ENCODE peak calls at places on chromosomes 13 and 19, in nine cellular contexts. One of them, this sample, is unnamed.

GRCh38 chr13:32938907-32939306 is 77.3 kb upstream of the KL start:
- DNase-seq in progenitor cell of endocrine pancreas: no peak
- DNase-seq in endothelial cell: no peak
- DNase-seq in neural progenitor cell: no peak
- DNase-seq in colonic mucosa: no peak
- DNase-seq in esophagus muscularis mucosa: no peak
- DNase-seq in HFFc6: peak; percentile 20
- DNase-seq in RWPE1: peak; percentile 9
- DNase-seq in CD4-positive, alpha-beta T cell: no peak
- DNase-seq in this sample: peak; percentile 32

GRCh38 chr13:114097893-114098688 is 34.3 kb downstream of the RASA3 start:
- DNase-seq in progenitor cell of endocrine pancreas: no peak
- DNase-seq in endothelial cell: no peak
- DNase-seq in neural progenitor cell: no peak
- DNase-seq in colonic mucosa: no peak
- DNase-seq in esophagus muscularis mucosa: no peak
- DNase-seq in HFFc6: no peak
- DNase-seq in RWPE1: no peak
- DNase-seq in CD4-positive, alpha-beta T cell: no peak
- DNase-seq in this sample: no peak

GRCh38 chr13:65339236-65339635 is 1890.9 kb downstream of the PCDH9 start:
- DNase-seq in progenitor cell of endocrine pancreas: no peak
- DNase-seq in endothelial cell: no peak
- DNase-seq in neural progenitor cell: no peak
- DNase-seq in colonic mucosa: no peak
- DNase-seq in esophagus muscularis mucosa: no peak
- DNase-seq in HFFc6: peak; percentile 46
- DNase-seq in RWPE1: no peak
- DNase-seq in CD4-positive, alpha-beta T cell: no peak
- DNase-seq in this sample: no peak

GRCh38 chr19:54364775-54365257 is at the start of gene LAIR1:
- DNase-seq in progenitor cell of endocrine pancreas: no peak
- DNase-seq in endothelial cell: peak; percentile 22
- DNase-seq in neural progenitor cell: no peak
- DNase-seq in colonic mucosa: no peak
- DNase-seq in esophagus muscularis mucosa: no peak
- DNase-seq in HFFc6: no peak
- DNase-seq in RWPE1: no peak
- DNase-seq in CD4-positive, alpha-beta T cell: peak; percentile 56
- DNase-seq in this sample: no peak

GRCh38 chr19:6739390-6739883 is at the start of gene TRIP10:
- DNase-seq in progenitor cell of endocrine pancreas: peak; percentile 62
- DNase-seq in endothelial cell: peak; percentile 81
- DNase-seq in neural progenitor cell: peak; percentile 94
- DNase-seq in colonic mucosa: peak; percentile 89
- DNase-seq in esophagus muscularis mucosa: peak; percentile 97
- DNase-seq in HFFc6: peak; percentile 30
- DNase-seq in RWPE1: peak; percentile 91
- DNase-seq in CD4-positive, alpha-beta T cell: peak; percentile 75
- DNase-seq in this sample: peak; percentile 93

GRCh38 chr13:27657724-27658123 is 36.0 kb downstream of the POLR1D start:
- DNase-seq in progenitor cell of endocrine pancreas: no peak
- DNase-seq in endothelial cell: no peak
- DNase-seq in neural progenitor cell: no peak
- DNase-seq in colonic mucosa: no peak
- DNase-seq in esophagus muscularis mucosa: no peak
- DNase-seq in HFFc6: no peak
- DNase-seq in RWPE1: no peak
- DNase-seq in CD4-positive, alpha-beta T cell: no peak
- DNase-seq in this sample: no peak

GRCh38 chr13:113291997-113292862 is 4.8 kb upstream of the LAMP1 start:
- DNase-seq in progenitor cell of endocrine pancreas: no peak
- DNase-seq in endothelial cell: peak; percentile 25
- DNase-seq in neural progenitor cell: peak; percentile 49
- DNase-seq in colonic mucosa: peak; percentile 31
- DNase-seq in esophagus muscularis mucosa: no peak
- DNase-seq in HFFc6: peak; percentile 3
- DNase-seq in RWPE1: no peak
- DNase-seq in CD4-positive, alpha-beta T cell: no peak
- DNase-seq in this sample: no peak

GRCh38 chr19:29668746-29669609 is 3.7 kb downstream of the PLEKHF1 start:
- DNase-seq in progenitor cell of endocrine pancreas: no peak
- DNase-seq in endothelial cell: no peak
- DNase-seq in neural progenitor cell: no peak
- DNase-seq in colonic mucosa: no peak
- DNase-seq in esophagus muscularis mucosa: no peak
- DNase-seq in HFFc6: no peak
- DNase-seq in RWPE1: no peak
- DNase-seq in CD4-positive, alpha-beta T cell: no peak
- DNase-seq in this sample: no peak

GRCh38 chr19:18278521-18279265 is 2.7 kb downstream of the JUND start:
- DNase-seq in progenitor cell of endocrine pancreas: no peak
- DNase-seq in endothelial cell: no peak
- DNase-seq in neural progenitor cell: no peak
- DNase-seq in colonic mucosa: peak; percentile 43
- DNase-seq in esophagus muscularis mucosa: no peak
- DNase-seq in HFFc6: peak; percentile 40
- DNase-seq in RWPE1: no peak
- DNase-seq in CD4-positive, alpha-beta T cell: peak; percentile 29
- DNase-seq in this sample: no peak

GRCh38 chr13:38883783-38884182 is 106.8 kb downstream of the STOML3 start:
- DNase-seq in progenitor cell of endocrine pancreas: no peak
- DNase-seq in endothelial cell: no peak
- DNase-seq in neural progenitor cell: peak; percentile 18
- DNase-seq in colonic mucosa: no peak
- DNase-seq in esophagus muscularis mucosa: no peak
- DNase-seq in HFFc6: no peak
- DNase-seq in RWPE1: no peak
- DNase-seq in CD4-positive, alpha-beta T cell: no peak
- DNase-seq in this sample: no peak

GRCh38 chr13:114266241-114266640 is 15.2 kb upstream of the UPF3A start:
- DNase-seq in progenitor cell of endocrine pancreas: no peak
- DNase-seq in endothelial cell: no peak
- DNase-seq in neural progenitor cell: no peak
- DNase-seq in colonic mucosa: no peak
- DNase-seq in esophagus muscularis mucosa: no peak
- DNase-seq in HFFc6: no peak
- DNase-seq in RWPE1: no peak
- DNase-seq in CD4-positive, alpha-beta T cell: no peak
- DNase-seq in this sample: no peak

GRCh38 chr19:47740866-47741519 is 4.4 kb upstream of the NOP53 start:
- DNase-seq in progenitor cell of endocrine pancreas: no peak
- DNase-seq in endothelial cell: no peak
- DNase-seq in neural progenitor cell: no peak
- DNase-seq in colonic mucosa: no peak
- DNase-seq in esophagus muscularis mucosa: no peak
- DNase-seq in HFFc6: no peak
- DNase-seq in RWPE1: no peak
- DNase-seq in CD4-positive, alpha-beta T cell: no peak
- DNase-seq in this sample: no peak

GRCh38 chr19:47741544-47742125 is 3.7 kb upstream of the NOP53 start:
- DNase-seq in progenitor cell of endocrine pancreas: no peak
- DNase-seq in endothelial cell: no peak
- DNase-seq in neural progenitor cell: no peak
- DNase-seq in colonic mucosa: no peak
- DNase-seq in esophagus muscularis mucosa: no peak
- DNase-seq in HFFc6: no peak
- DNase-seq in RWPE1: no peak
- DNase-seq in CD4-positive, alpha-beta T cell: no peak
- DNase-seq in this sample: no peak

GRCh38 chr19:47742636-47743035 is 2.7 kb upstream of the NOP53 start:
- DNase-seq in progenitor cell of endocrine pancreas: no peak
- DNase-seq in endothelial cell: no peak
- DNase-seq in neural progenitor cell: peak; percentile 26
- DNase-seq in colonic mucosa: no peak
- DNase-seq in esophagus muscularis mucosa: no peak
- DNase-seq in HFFc6: no peak
- DNase-seq in RWPE1: no peak
- DNase-seq in CD4-positive, alpha-beta T cell: no peak
- DNase-seq in this sample: no peak

GRCh38 chr19:47749326-47749725 is 4.0 kb downstream of the NOP53 start:
- DNase-seq in progenitor cell of endocrine pancreas: no peak
- DNase-seq in endothelial cell: no peak
- DNase-seq in neural progenitor cell: no peak
- DNase-seq in colonic mucosa: no peak
- DNase-seq in esophagus muscularis mucosa: no peak
- DNase-seq in HFFc6: no peak
- DNase-seq in RWPE1: no peak
- DNase-seq in CD4-positive, alpha-beta T cell: no peak
- DNase-seq in this sample: no peak

DNA sequence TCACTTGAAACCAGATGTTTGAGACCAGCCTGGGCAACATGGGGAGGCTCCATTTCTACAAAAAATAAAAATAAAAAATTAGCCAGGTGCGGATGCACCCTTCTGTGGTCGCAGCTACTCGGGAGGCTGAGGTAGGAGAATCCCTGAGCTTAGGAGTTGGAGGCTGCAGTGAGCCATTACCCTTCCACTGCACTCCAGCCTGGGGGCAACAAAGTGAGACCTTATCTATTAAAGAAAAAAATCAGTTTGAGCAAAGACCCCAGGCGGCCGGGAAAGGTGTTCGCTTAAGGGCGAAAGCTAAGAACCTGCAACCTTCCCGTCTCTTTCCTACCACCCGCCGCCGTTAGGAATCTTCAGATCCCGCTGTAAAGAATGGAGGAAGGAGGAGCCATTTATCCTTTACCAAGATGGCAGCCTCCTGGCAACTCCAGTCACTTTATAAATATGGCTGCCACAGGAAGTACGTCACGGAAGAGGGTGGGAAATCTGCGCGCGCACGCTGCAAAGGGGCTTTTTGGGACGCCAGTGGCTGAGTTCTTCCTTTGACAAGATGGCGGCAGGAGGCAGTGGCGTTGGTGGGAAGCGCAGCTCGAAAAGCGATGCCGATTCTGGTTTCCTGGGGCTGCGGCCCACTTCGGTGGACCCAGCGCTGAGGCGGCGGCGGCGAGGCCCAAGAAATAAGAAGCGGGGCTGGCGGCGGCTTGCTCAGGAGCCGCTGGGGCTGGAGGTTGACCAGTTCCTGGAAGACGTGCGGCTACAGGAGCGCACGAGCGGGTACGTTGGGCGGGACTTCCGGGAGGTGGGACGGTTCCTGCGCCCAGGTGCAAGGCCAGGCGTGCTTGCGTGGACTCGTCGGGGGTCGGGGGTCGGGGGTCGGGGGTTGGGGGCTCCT is at the start of gene NOP53:
- DNase-seq in progenitor cell of endocrine pancreas: peak; percentile 93
- DNase-seq in endothelial cell: peak; percentile 94
- DNase-seq in neural progenitor cell: peak; percentile 98
- DNase-seq in colonic mucosa: peak; percentile 98
- DNase-seq in esophagus muscularis mucosa: peak; percentile 99
- DNase-seq in HFFc6: peak; percentile 96
- DNase-seq in RWPE1: peak; percentile 89
- DNase-seq in CD4-positive, alpha-beta T cell: peak; percentile 97
- DNase-seq in this sample: peak; percentile 99
- TF ChIP-seq CTCF in progenitor cell of endocrine pancreas: no peak
- TF ChIP-seq CTCF in endothelial cell: no peak
- TF ChIP-seq CTCF in neural progenitor cell: no peak
- TF ChIP-seq CTCF in colonic mucosa: no peak
- TF ChIP-seq CTCF in esophagus muscularis mucosa: peak; percentile 21
- TF ChIP-seq CTCF in HFFc6: peak; percentile 6
- TF ChIP-seq CTCF in RWPE1: no peak
- TF ChIP-seq CTCF in CD4-positive, alpha-beta T cell: no peak
- TF ChIP-seq CTCF in this sample: no peak

GRCh38 chr19:42285546-42285945 is 16.4 kb upstream of the PRR19 start:
- DNase-seq in progenitor cell of endocrine pancreas: no peak
- DNase-seq in endothelial cell: no peak
- DNase-seq in neural progenitor cell: peak; percentile 46
- DNase-seq in colonic mucosa: no peak
- DNase-seq in esophagus muscularis mucosa: no peak
- DNase-seq in HFFc6: no peak
- DNase-seq in RWPE1: no peak
- DNase-seq in CD4-positive, alpha-beta T cell: no peak
- DNase-seq in this sample: no peak
- TF ChIP-seq CTCF in progenitor cell of endocrine pancreas: no peak
- TF ChIP-seq CTCF in endothelial cell: no peak
- TF ChIP-seq CTCF in neural progenitor cell: no peak
- TF ChIP-seq CTCF in colonic mucosa: no peak
- TF ChIP-seq CTCF in esophagus muscularis mucosa: no peak
- TF ChIP-seq CTCF in HFFc6: no peak
- TF ChIP-seq CTCF in RWPE1: no peak
- TF ChIP-seq CTCF in CD4-positive, alpha-beta T cell: no peak
- TF ChIP-seq CTCF in this sample: no peak

GRCh38 chr13:61255035-61255796 is 160.4 kb downstream of the PCDH20 start:
- DNase-seq in progenitor cell of endocrine pancreas: no peak
- DNase-seq in endothelial cell: peak; percentile 41
- DNase-seq in neural progenitor cell: peak; percentile 35
- DNase-seq in colonic mucosa: no peak
- DNase-seq in esophagus muscularis mucosa: no peak
- DNase-seq in HFFc6: no peak
- DNase-seq in RWPE1: no peak
- DNase-seq in CD4-positive, alpha-beta T cell: no peak
- DNase-seq in this sample: no peak
- TF ChIP-seq CTCF in progenitor cell of endocrine pancreas: peak; percentile 46
- TF ChIP-seq CTCF in endothelial cell: peak; percentile 55
- TF ChIP-seq CTCF in neural progenitor cell: peak; percentile 53
- TF ChIP-seq CTCF in colonic mucosa: no peak
- TF ChIP-seq CTCF in esophagus muscularis mucosa: no peak
- TF ChIP-seq CTCF in HFFc6: no peak
- TF ChIP-seq CTCF in RWPE1: no peak
- TF ChIP-seq CTCF in CD4-positive, alpha-beta T cell: no peak
- TF ChIP-seq CTCF in this sample: peak; percentile 43

DNA sequence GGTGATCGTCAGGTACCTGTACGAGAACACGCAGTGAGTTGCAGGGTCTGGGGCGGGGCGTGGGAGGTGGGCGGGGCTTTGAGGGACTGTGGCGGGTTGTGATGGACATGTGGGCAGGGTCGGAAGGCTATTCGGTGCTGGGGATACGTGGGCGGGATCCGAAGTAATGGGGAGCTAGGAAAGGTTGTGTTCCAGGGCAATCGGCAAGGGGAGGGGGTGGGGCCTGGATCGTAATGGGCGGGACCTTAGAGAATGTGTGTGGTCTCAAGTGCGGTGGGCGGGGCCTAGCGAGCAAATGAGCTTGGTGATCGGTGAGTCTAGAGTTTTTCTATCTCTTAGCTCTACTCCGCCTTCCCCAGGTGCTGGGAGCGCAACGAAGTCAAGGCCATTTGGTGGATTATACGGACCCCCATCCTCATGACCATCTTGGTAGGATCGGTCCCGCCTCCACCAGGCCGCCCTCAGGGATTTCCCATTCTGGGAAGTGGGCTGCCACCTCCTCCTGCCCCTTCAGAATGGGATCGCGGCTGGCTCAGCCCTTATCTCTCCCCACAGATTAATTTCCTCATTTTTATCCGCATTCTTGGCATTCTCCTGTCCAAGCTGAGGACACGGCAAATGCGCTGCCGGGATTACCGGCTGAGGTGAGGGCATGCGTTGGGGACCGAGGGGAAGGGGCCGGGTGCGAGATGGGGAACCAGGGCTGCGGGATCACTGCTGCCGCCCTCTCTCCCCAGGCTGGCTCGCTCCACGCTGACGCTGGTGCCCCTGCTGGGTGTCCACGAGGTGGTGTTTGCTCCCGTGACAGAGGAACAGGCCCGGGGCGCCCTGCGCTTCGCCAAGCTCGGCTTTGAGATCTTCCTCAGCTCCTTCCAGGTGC is 9.6 kb downstream of the GIPR start:
- DNase-seq in progenitor cell of endocrine pancreas: peak; percentile 82
- DNase-seq in endothelial cell: peak; percentile 73
- DNase-seq in neural progenitor cell: peak; percentile 94
- DNase-seq in colonic mucosa: peak; percentile 96
- DNase-seq in esophagus muscularis mucosa: no peak
- DNase-seq in HFFc6: peak; percentile 59
- DNase-seq in RWPE1: peak; percentile 87
- DNase-seq in CD4-positive, alpha-beta T cell: peak; percentile 66
- DNase-seq in this sample: no peak
- TF ChIP-seq CTCF in progenitor cell of endocrine pancreas: peak; percentile 41
- TF ChIP-seq CTCF in endothelial cell: no peak
- TF ChIP-seq CTCF in neural progenitor cell: no peak
- TF ChIP-seq CTCF in colonic mucosa: no peak
- TF ChIP-seq CTCF in esophagus muscularis mucosa: no peak
- TF ChIP-seq CTCF in HFFc6: peak; percentile 21
- TF ChIP-seq CTCF in RWPE1: peak; percentile 41
- TF ChIP-seq CTCF in CD4-positive, alpha-beta T cell: no peak
- TF ChIP-seq CTCF in this sample: no peak